ENCODE peak calls at places on chromosome 4, in six cellular contexts. One of them, this sample, is unnamed.

GRCh38 chr4:56468097-56468422 is 643 bp downstream of the SRP72 start:
- DNase-seq in esophagus squamous epithelium: no peak
- DNase-seq in A549: peak
- DNase-seq in activated naive CD8-positive, alpha-beta T cell treated with anti-CD3 and anti-CD28 coated beads, Interleukin-2, amount 50 U/mL, for 16 hours: no peak
- DNase-seq in T-helper 22 cell: no peak
- DNase-seq in activated B cell treated with CpG ODN at 0.5 μM for 24 hours: no peak
- DNase-seq in this sample: peak

GRCh38 chr4:88659061-88659889 is 38.4 kb downstream of the NAP1L5 start:
- DNase-seq in esophagus squamous epithelium: no peak
- DNase-seq in A549: peak
- DNase-seq in activated naive CD8-positive, alpha-beta T cell treated with anti-CD3 and anti-CD28 coated beads, Interleukin-2, amount 50 U/mL, for 16 hours: no peak
- DNase-seq in T-helper 22 cell: no peak
- DNase-seq in activated B cell treated with CpG ODN at 0.5 μM for 24 hours: no peak
- DNase-seq in this sample: peak

GRCh38 chr4:75089206-75089605 is 156.3 kb downstream of the PARM1 start:
- DNase-seq in esophagus squamous epithelium: no peak
- DNase-seq in A549: no peak
- DNase-seq in activated naive CD8-positive, alpha-beta T cell treated with anti-CD3 and anti-CD28 coated beads, Interleukin-2, amount 50 U/mL, for 16 hours: no peak
- DNase-seq in T-helper 22 cell: no peak
- DNase-seq in activated B cell treated with CpG ODN at 0.5 μM for 24 hours: no peak
- DNase-seq in this sample: no peak

GRCh38 chr4:1512738-1513660 is 106.8 kb upstream of the NKX1-1 start:
- DNase-seq in esophagus squamous epithelium: no peak
- DNase-seq in A549: peak
- DNase-seq in activated naive CD8-positive, alpha-beta T cell treated with anti-CD3 and anti-CD28 coated beads, Interleukin-2, amount 50 U/mL, for 16 hours: no peak
- DNase-seq in T-helper 22 cell: peak
- DNase-seq in activated B cell treated with CpG ODN at 0.5 μM for 24 hours: peak
- DNase-seq in this sample: peak

GRCh38 chr4:107453231-107453630 is 266.8 kb downstream of the PAPSS1 start:
- DNase-seq in esophagus squamous epithelium: no peak
- DNase-seq in A549: no peak
- DNase-seq in activated naive CD8-positive, alpha-beta T cell treated with anti-CD3 and anti-CD28 coated beads, Interleukin-2, amount 50 U/mL, for 16 hours: no peak
- DNase-seq in T-helper 22 cell: no peak
- DNase-seq in activated B cell treated with CpG ODN at 0.5 μM for 24 hours: no peak
- DNase-seq in this sample: no peak

GRCh38 chr4:101919373-101919977 is 128.9 kb downstream of the BANK1 start:
- DNase-seq in esophagus squamous epithelium: no peak
- DNase-seq in A549: no peak
- DNase-seq in activated naive CD8-positive, alpha-beta T cell treated with anti-CD3 and anti-CD28 coated beads, Interleukin-2, amount 50 U/mL, for 16 hours: no peak
- DNase-seq in T-helper 22 cell: no peak
- DNase-seq in activated B cell treated with CpG ODN at 0.5 μM for 24 hours: no peak
- DNase-seq in this sample: no peak

GRCh38 chr4:1459664-1460511 is 53.6 kb upstream of the NKX1-1 start:
- DNase-seq in esophagus squamous epithelium: no peak
- DNase-seq in A549: no peak
- DNase-seq in activated naive CD8-positive, alpha-beta T cell treated with anti-CD3 and anti-CD28 coated beads, Interleukin-2, amount 50 U/mL, for 16 hours: no peak
- DNase-seq in T-helper 22 cell: no peak
- DNase-seq in activated B cell treated with CpG ODN at 0.5 μM for 24 hours: no peak
- DNase-seq in this sample: no peak

GRCh38 chr4:141121101-141121500 is 12.2 kb downstream of the RNF150 start:
- DNase-seq in esophagus squamous epithelium: no peak
- DNase-seq in A549: no peak
- DNase-seq in activated naive CD8-positive, alpha-beta T cell treated with anti-CD3 and anti-CD28 coated beads, Interleukin-2, amount 50 U/mL, for 16 hours: no peak
- DNase-seq in T-helper 22 cell: no peak
- DNase-seq in activated B cell treated with CpG ODN at 0.5 μM for 24 hours: no peak
- DNase-seq in this sample: no peak

GRCh38 chr4:103306870-103307345 is 108.8 kb upstream of the CENPE start:
- DNase-seq in esophagus squamous epithelium: no peak
- DNase-seq in A549: no peak
- DNase-seq in activated naive CD8-positive, alpha-beta T cell treated with anti-CD3 and anti-CD28 coated beads, Interleukin-2, amount 50 U/mL, for 16 hours: no peak
- DNase-seq in T-helper 22 cell: no peak
- DNase-seq in activated B cell treated with CpG ODN at 0.5 μM for 24 hours: no peak
- DNase-seq in this sample: peak

GRCh38 chr4:80253510-80253909 is 13.0 kb upstream of the FGF5 start:
- DNase-seq in esophagus squamous epithelium: no peak
- DNase-seq in A549: no peak
- DNase-seq in activated naive CD8-positive, alpha-beta T cell treated with anti-CD3 and anti-CD28 coated beads, Interleukin-2, amount 50 U/mL, for 16 hours: no peak
- DNase-seq in T-helper 22 cell: no peak
- DNase-seq in activated B cell treated with CpG ODN at 0.5 μM for 24 hours: no peak
- DNase-seq in this sample: no peak

GRCh38 chr4:148007303-148007702 is 275.4 kb downstream of the ARHGAP10 start:
- DNase-seq in esophagus squamous epithelium: no peak
- DNase-seq in A549: peak
- DNase-seq in activated naive CD8-positive, alpha-beta T cell treated with anti-CD3 and anti-CD28 coated beads, Interleukin-2, amount 50 U/mL, for 16 hours: no peak
- DNase-seq in T-helper 22 cell: no peak
- DNase-seq in activated B cell treated with CpG ODN at 0.5 μM for 24 hours: no peak
- DNase-seq in this sample: peak

GRCh38 chr4:63233679-63234078 is 1175.6 kb downstream of the TECRL start:
- DNase-seq in esophagus squamous epithelium: no peak
- DNase-seq in A549: no peak
- DNase-seq in activated naive CD8-positive, alpha-beta T cell treated with anti-CD3 and anti-CD28 coated beads, Interleukin-2, amount 50 U/mL, for 16 hours: no peak
- DNase-seq in T-helper 22 cell: no peak
- DNase-seq in activated B cell treated with CpG ODN at 0.5 μM for 24 hours: no peak
- DNase-seq in this sample: no peak

GRCh38 chr4:120926358-120927025 is 4.0 kb upstream of the PRDM5 start:
- DNase-seq in esophagus squamous epithelium: no peak
- DNase-seq in A549: no peak
- DNase-seq in activated naive CD8-positive, alpha-beta T cell treated with anti-CD3 and anti-CD28 coated beads, Interleukin-2, amount 50 U/mL, for 16 hours: no peak
- DNase-seq in T-helper 22 cell: no peak
- DNase-seq in activated B cell treated with CpG ODN at 0.5 μM for 24 hours: no peak
- DNase-seq in this sample: no peak

GRCh38 chr4:8148785-8149435 is 9.7 kb downstream of the ABLIM2 start:
- DNase-seq in esophagus squamous epithelium: no peak
- DNase-seq in A549: no peak
- DNase-seq in activated naive CD8-positive, alpha-beta T cell treated with anti-CD3 and anti-CD28 coated beads, Interleukin-2, amount 50 U/mL, for 16 hours: no peak
- DNase-seq in T-helper 22 cell: no peak
- DNase-seq in activated B cell treated with CpG ODN at 0.5 μM for 24 hours: no peak
- DNase-seq in this sample: no peak

GRCh38 chr4:115674485-115674884 is 561.1 kb upstream of the NDST4 start:
- DNase-seq in esophagus squamous epithelium: no peak
- DNase-seq in A549: no peak
- DNase-seq in activated naive CD8-positive, alpha-beta T cell treated with anti-CD3 and anti-CD28 coated beads, Interleukin-2, amount 50 U/mL, for 16 hours: no peak
- DNase-seq in T-helper 22 cell: no peak
- DNase-seq in activated B cell treated with CpG ODN at 0.5 μM for 24 hours: no peak
- DNase-seq in this sample: no peak

GRCh38 chr4:64857815-64858214 is 448.6 kb upstream of the TECRL start:
- DNase-seq in esophagus squamous epithelium: no peak
- DNase-seq in A549: no peak
- DNase-seq in activated naive CD8-positive, alpha-beta T cell treated with anti-CD3 and anti-CD28 coated beads, Interleukin-2, amount 50 U/mL, for 16 hours: no peak
- DNase-seq in T-helper 22 cell: no peak
- DNase-seq in activated B cell treated with CpG ODN at 0.5 μM for 24 hours: no peak
- DNase-seq in this sample: no peak

GRCh38 chr4:15341733-15342300 is 86.0 kb upstream of the C1QTNF7 start:
- DNase-seq in esophagus squamous epithelium: no peak
- DNase-seq in A549: no peak
- DNase-seq in activated naive CD8-positive, alpha-beta T cell treated with anti-CD3 and anti-CD28 coated beads, Interleukin-2, amount 50 U/mL, for 16 hours: no peak
- DNase-seq in T-helper 22 cell: no peak
- DNase-seq in activated B cell treated with CpG ODN at 0.5 μM for 24 hours: no peak
- DNase-seq in this sample: no peak

This sample was measured in hepatocyte.